ENCODE peak calls at places on chromosome 6, in ten cellular contexts. J is hepatocyte; W is RWPE2; I is fibroblast of mammary gland; B is IMR-90; Z is skeletal muscle cell; E is effector memory CD4-positive, alpha-beta T cell; M is breast epithelium; P is heart left ventricle; F is WERI-Rb-1. A is an unnamed sample.

GRCh38 chr6:24330137-24330732 is 27.6 kb downstream of the DCDC2 start:
- DNase-seq in J (peak), W (no peak), I (no peak), B (no peak), Z (no peak), E (no peak), M (no peak), P (no peak), F (no peak), A (peak)

GRCh38 chr6:95431637-95432228 is 145.6 kb upstream of the MANEA start:
- DNase-seq in J (peak), W (no peak), I (peak), B (peak), Z (no peak), E (peak), M (no peak), P (no peak), F (peak), A (peak)

GRCh38 chr6:133945158-133945557 is 7.9 kb upstream of the TBPL1 start:
- DNase-seq in J (no peak), W (no peak), I (no peak), B (peak), Z (no peak), E (no peak), M (no peak), P (no peak), F (no peak), A (no peak)

GRCh38 chr6:48255094-48255493 is 144.1 kb upstream of the PTCHD4 start:
- DNase-seq in J (no peak), W (no peak), I (no peak), B (no peak), Z (no peak), E (no peak), M (no peak), P (no peak), F (no peak), A (no peak)

GRCh38 chr6:90393232-90393884 is 96.7 kb upstream of the BACH2 start:
- DNase-seq in J (peak), W (no peak), I (peak), B (peak), Z (peak), E (peak), M (no peak), P (no peak), F (peak), A (peak)

GRCh38 chr6:153024401-153025017 is 22.0 kb upstream of the MTRF1L start:
- DNase-seq in J (peak), W (no peak), I (peak), B (peak), Z (no peak), E (peak), M (no peak), P (no peak), F (peak), A (peak)

GRCh38 chr6:157789861-157790260 is 33.2 kb upstream of the SNX9 start:
- DNase-seq in J (no peak), W (no peak), I (no peak), B (no peak), Z (no peak), E (no peak), M (no peak), P (no peak), F (peak), A (no peak)

GRCh38 chr6:45488884-45489283 is 111.2 kb upstream of the SUPT3H start:
- DNase-seq in J (no peak), W (no peak), I (no peak), B (no peak), Z (no peak), E (no peak), M (no peak), P (no peak), F (no peak), A (no peak)

GRCh38 chr6:72861935-72862432 is 240.1 kb downstream of the KCNQ5 start:
- DNase-seq in J (no peak), W (no peak), I (peak), B (peak), Z (peak), E (no peak), M (no peak), P (no peak), F (no peak), A (peak)

GRCh38 chr6:157763129-157763893 is 59.7 kb upstream of the SNX9 start:
- DNase-seq in J (peak), W (peak), I (peak), B (peak), Z (no peak), E (peak), M (peak), P (peak), F (no peak), A (peak)

GRCh38 chr6:113464959-113465358 is 392.2 kb upstream of the MARCKS start:
- DNase-seq in J (peak), W (no peak), I (peak), B (peak), Z (peak), E (no peak), M (no peak), P (no peak), F (no peak), A (peak)

GRCh38 chr6:1231941-1232340 is 80.0 kb upstream of the FOXQ1 start:
- DNase-seq in J (no peak), W (no peak), I (no peak), B (no peak), Z (no peak), E (no peak), M (no peak), P (no peak), F (no peak), A (no peak)

GRCh38 chr6:41033776-41034175 is 5.2 kb downstream of the UNC5CL start:
- DNase-seq in J (no peak), W (no peak), I (no peak), B (no peak), Z (no peak), E (no peak), M (no peak), P (no peak), F (no peak), A (no peak)

GRCh38 chr6:17907467-17908229 is 79.8 kb downstream of the KIF13A start:
- DNase-seq in J (peak), W (peak), I (peak), B (peak), Z (peak), E (no peak), M (peak), P (peak), F (no peak), A (peak)

GRCh38 chr6:127289934-127290333 is 23.3 kb downstream of the RNF146 start:
- DNase-seq in J (no peak), W (no peak), I (no peak), B (no peak), Z (no peak), E (no peak), M (no peak), P (no peak), F (no peak), A (no peak)

GRCh38 chr6:108168980-108169800 is 3.4 kb downstream of the NR2E1 start:
- DNase-seq in J (no peak), W (no peak), I (no peak), B (no peak), Z (no peak), E (no peak), M (no peak), P (no peak), F (no peak), A (no peak)

GRCh38 chr6:52503853-52504777 is 72.7 kb downstream of the TRAM2 start:
- DNase-seq in J (peak), W (peak), I (peak), B (peak), Z (peak), E (no peak), M (peak), P (peak), F (peak), A (peak)

GRCh38 chr6:26484161-26484560 is 15.9 kb upstream of the BTN1A1 start:
- DNase-seq in J (no peak), W (no peak), I (no peak), B (no peak), Z (no peak), E (no peak), M (no peak), P (no peak), F (no peak), A (no peak)

GRCh38 chr6:142071981-142072380 is 60.7 kb upstream of the GJE1 start:
- DNase-seq in J (no peak), W (no peak), I (no peak), B (no peak), Z (no peak), E (no peak), M (no peak), P (no peak), F (peak), A (peak)

GRCh38 chr6:26152226-26153101 is 65.2 kb downstream of the HFE start:
- DNase-seq in J (no peak), W (no peak), I (no peak), B (no peak), Z (no peak), E (no peak), M (no peak), P (no peak), F (no peak), A (no peak)

GRCh38 chr6:118771253-118771652 is 119.9 kb upstream of the CEP85L start:
- DNase-seq in J (no peak), W (no peak), I (no peak), B (no peak), Z (no peak), E (no peak), M (no peak), P (no peak), F (no peak), A (no peak)

GRCh38 chr6:12490904-12491571 is 200.9 kb downstream of the EDN1 start:
- DNase-seq in J (peak), W (peak), I (peak), B (peak), Z (peak), E (no peak), M (no peak), P (no peak), F (no peak), A (peak)

GRCh38 chr6:129621252-129621651 is 88.7 kb downstream of the ARHGAP18 start:
- DNase-seq in J (no peak), W (no peak), I (peak), B (no peak), Z (no peak), E (peak), M (no peak), P (no peak), F (peak), A (no peak)

GRCh38 chr6:44077201-44077946 is 49.9 kb downstream of the MRPL14 start:
- DNase-seq in J (no peak), W (no peak), I (no peak), B (no peak), Z (no peak), E (no peak), M (no peak), P (no peak), F (no peak), A (no peak)

GRCh38 chr6:35637911-35638310 is 50.8 kb downstream of the FKBP5 start:
- DNase-seq in J (no peak), W (no peak), I (no peak), B (no peak), Z (no peak), E (no peak), M (no peak), P (no peak), F (no peak), A (no peak)

GRCh38 chr6:41937472-41937871 is 4.1 kb downstream of the CCND3 start:
- DNase-seq in J (no peak), W (no peak), I (no peak), B (no peak), Z (no peak), E (no peak), M (no peak), P (no peak), F (peak), A (peak)

GRCh38 chr6:157045831-157046454 is 268.8 kb downstream of the ARID1B start:
- DNase-seq in J (peak), W (no peak), I (peak), B (peak), Z (no peak), E (no peak), M (no peak), P (no peak), F (no peak), A (peak)

GRCh38 chr6:96735332-96735731 is 101.9 kb downstream of the GPR63 start:
- DNase-seq in J (no peak), W (no peak), I (no peak), B (no peak), Z (no peak), E (no peak), M (no peak), P (no peak), F (no peak), A (no peak)

GRCh38 chr6:68738039-68738438 is 103.0 kb downstream of the ADGRB3 start:
- DNase-seq in J (no peak), W (no peak), I (no peak), B (no peak), Z (no peak), E (no peak), M (no peak), P (no peak), F (no peak), A (no peak)

GRCh38 chr6:132569170-132569569 is 952 bp upstream of the TAAR6 start:
- DNase-seq in J (no peak), W (no peak), I (no peak), B (no peak), Z (no peak), E (no peak), M (no peak), P (no peak), F (no peak), A (no peak)

GRCh38 chr6:57085441-57085840 is 4.5 kb upstream of the ZNF451 start:
- DNase-seq in J (no peak), W (no peak), I (no peak), B (peak), Z (no peak), E (no peak), M (no peak), P (no peak), F (no peak), A (no peak)

GRCh38 chr6:40874495-40874894 is 164.5 kb downstream of the UNC5CL start:
- DNase-seq in J (no peak), W (no peak), I (no peak), B (no peak), Z (no peak), E (no peak), M (peak), P (no peak), F (peak), A (no peak)

GRCh38 chr6:169317441-169318202 is 64.0 kb upstream of the THBS2 start:
- DNase-seq in J (no peak), W (no peak), I (no peak), B (no peak), Z (no peak), E (no peak), M (no peak), P (no peak), F (no peak), A (no peak)

GRCh38 chr6:56803594-56803993 is 151.3 kb upstream of the BEND6 start:
- DNase-seq in J (no peak), W (no peak), I (peak), B (peak), Z (peak), E (no peak), M (no peak), P (no peak), F (no peak), A (peak)

GRCh38 chr6:3293271-3294155 is 34.8 kb downstream of the PSMG4 start:
- DNase-seq in J (no peak), W (peak), I (no peak), B (no peak), Z (no peak), E (no peak), M (no peak), P (peak), F (peak), A (no peak)

GRCh38 chr6:11050735-11051134 is 6.6 kb upstream of the ELOVL2 start:
- DNase-seq in J (peak), W (no peak), I (peak), B (peak), Z (no peak), E (no peak), M (no peak), P (no peak), F (no peak), A (peak)

GRCh38 chr6:13383280-13384163 is 55.2 kb upstream of the TBC1D7 start:
- DNase-seq in J (no peak), W (no peak), I (peak), B (peak), Z (no peak), E (no peak), M (no peak), P (no peak), F (no peak), A (peak)

GRCh38 chr6:169411296-169411695 is 157.7 kb upstream of the THBS2 start:
- DNase-seq in J (no peak), W (no peak), I (no peak), B (no peak), Z (no peak), E (no peak), M (no peak), P (no peak), F (no peak), A (no peak)

GRCh38 chr6:79949235-79949634 is 1.9 kb upstream of the ELOVL4 start:
- DNase-seq in J (peak), W (no peak), I (peak), B (peak), Z (no peak), E (peak), M (no peak), P (peak), F (peak), A (peak)
- H3K4me3 ChIP-seq in J (no peak), W (no peak), I (no peak), B (no peak), Z (no peak), E (no peak), M (no peak), P (no peak), F (no peak), A (no peak)

DNA sequence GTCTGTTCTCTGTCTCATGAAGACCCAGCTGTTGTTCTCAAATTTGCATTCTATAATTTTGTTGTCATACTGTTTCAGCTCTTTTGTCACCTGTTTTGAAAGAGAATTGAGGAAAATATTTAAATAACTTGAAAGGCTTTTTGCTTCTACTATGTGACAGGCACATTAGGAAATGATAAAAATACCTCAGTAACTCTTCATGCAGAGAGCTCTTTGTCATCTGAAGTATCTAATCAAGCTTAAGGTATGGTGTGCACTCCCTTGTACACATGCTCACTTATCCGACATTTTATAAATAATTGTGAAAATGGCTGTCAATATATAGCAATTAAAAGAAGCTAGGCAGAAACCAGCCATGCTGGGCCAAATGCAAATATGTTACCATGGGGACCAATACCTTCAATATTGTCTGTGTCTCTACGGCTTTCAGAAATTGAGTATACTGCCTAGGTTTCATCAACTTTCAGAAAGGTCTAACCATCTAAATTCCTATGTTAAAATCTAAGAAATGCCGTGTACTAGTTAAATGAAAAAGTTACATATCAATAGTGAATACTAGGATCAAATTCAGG is 349.0 kb downstream of the RNGTT start:
- DNase-seq in J (no peak), W (no peak), I (no peak), B (no peak), Z (no peak), E (no peak), M (no peak), P (no peak), F (no peak), A (no peak)
- H3K4me3 ChIP-seq in J (no peak), W (no peak), I (no peak), B (no peak), Z (no peak), E (no peak), M (no peak), P (no peak), F (no peak), A (no peak)

DNA sequence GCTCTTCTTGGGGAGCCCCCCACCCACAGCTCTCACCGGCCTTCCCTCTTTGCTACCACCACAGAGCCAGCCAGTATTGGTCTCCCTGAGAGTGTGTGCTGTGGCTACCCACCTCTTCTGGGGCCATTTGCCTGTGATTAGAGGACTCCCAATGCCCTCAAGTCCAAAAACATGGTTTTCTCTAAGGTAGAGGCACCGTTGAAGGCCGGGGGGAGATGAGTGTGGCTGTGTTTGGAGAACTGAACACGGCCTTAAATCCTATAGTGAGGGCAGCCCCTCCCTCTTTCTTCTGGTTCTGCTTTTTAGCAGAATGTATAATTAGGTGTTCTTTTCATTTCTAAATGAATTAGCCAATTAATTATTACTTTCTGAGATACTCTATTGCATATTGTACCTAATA is 2.5 kb downstream of the CCR6 start:
- DNase-seq in J (no peak), W (no peak), I (no peak), B (no peak), Z (no peak), E (no peak), M (no peak), P (no peak), F (no peak), A (no peak)
- H3K4me3 ChIP-seq in J (no peak), W (no peak), I (no peak), B (no peak), Z (no peak), E (no peak), M (no peak), P (no peak), F (no peak), A (no peak)

GRCh38 chr6:31091680-31092079 is 20.7 kb downstream of the C6orf15 start:
- DNase-seq in J (no peak), W (no peak), I (no peak), B (no peak), Z (no peak), E (no peak), M (no peak), P (no peak), F (no peak), A (no peak)
- H3K4me3 ChIP-seq in J (no peak), W (no peak), I (no peak), B (no peak), Z (no peak), E (no peak), M (no peak), P (no peak), F (no peak), A (no peak)